ENCODE peak calls at places on chromosome 11, in five cellular contexts. A is prostate gland, R is suprapubic skin, O is transverse colon, L is GM12878. W is an unnamed sample.

GRCh38 chr11:37108436-37109204 is 510.6 kb upstream of the RAG2 start:
- DNase-seq in O (no peak), L (no peak), R (no peak), A (no peak), W (no peak)

GRCh38 chr11:77316733-77317342 is 15.4 kb upstream of the GDPD4 start:
- DNase-seq in L (no peak), O (no peak), R (no peak), A (no peak), W (no peak)

GRCh38 chr11:118010738-118011461 is 24.7 kb downstream of the IL10RA start:
- DNase-seq in L (peak; percentile 86), R (peak; percentile 80), A (no peak), O (peak; percentile 82), W (no peak)

GRCh38 chr11:100068116-100068515 is 619.0 kb upstream of the ARHGAP42 start:
- DNase-seq in R (no peak), O (no peak), L (no peak), A (no peak), W (no peak)

GRCh38 chr11:119421941-119422504 is 949 bp downstream of the THY1 start:
- DNase-seq in A (no peak), R (no peak), O (no peak), L (no peak), W (no peak)

GRCh38 chr11:35464308-35464707 is 45.0 kb upstream of the SLC1A2 start:
- DNase-seq in O (no peak), R (no peak), A (no peak), L (no peak), W (no peak)

GRCh38 chr11:47225552-47226137 is 10.9 kb downstream of the DDB2 start:
- DNase-seq in L (peak; percentile 48), O (no peak), R (no peak), A (no peak), W (no peak)

GRCh38 chr11:131476266-131476665 is 105.9 kb downstream of the NTM start:
- DNase-seq in A (no peak), L (no peak), R (no peak), O (no peak), W (no peak)

GRCh38 chr11:47946682-47947575 is 33.4 kb upstream of the PTPRJ start:
- DNase-seq in R (peak; percentile 86), O (peak; percentile 73), A (peak; percentile 78), L (no peak), W (peak; percentile 88)

GRCh38 chr11:67571443-67571842 is 12.2 kb upstream of the GSTP1 start:
- DNase-seq in A (no peak), O (no peak), L (no peak), R (no peak), W (no peak)

GRCh38 chr11:14645247-14645912 is 1.8 kb downstream of the PDE3B start:
- DNase-seq in R (no peak), A (no peak), O (no peak), L (no peak), W (peak; percentile 28)

GRCh38 chr11:6472934-6473333 is 807 bp downstream of the TRIM3 start:
- DNase-seq in R (no peak), O (no peak), A (no peak), L (no peak), W (no peak)

GRCh38 chr11:69073445-69073844 is 24.7 kb downstream of the TPCN2 start:
- DNase-seq in L (no peak), A (no peak), R (no peak), O (no peak), W (no peak)
- H3K36me3 ChIP-seq in L (peaks cover 2% of the 10 kb centered on the region), A (peaks cover under 1% of the 10 kb centered on the region), R (peaks cover 46% of the 10 kb centered on the region), O (no peaks in the 10 kb centered on the region), W (peaks cover 6% of the 10 kb centered on the region)

GRCh38 chr11:65067446-65067845 is 9.1 kb upstream of the NAALADL1 start:
- DNase-seq in L (no peak), A (no peak), O (no peak), R (no peak), W (no peak)

GRCh38 chr11:65066315-65066714 is 8.0 kb upstream of the NAALADL1 start:
- DNase-seq in L (no peak), A (no peak), O (no peak), R (no peak), W (no peak)

GRCh38 chr11:65064847-65065240 is 6.5 kb upstream of the NAALADL1 start:
- DNase-seq in L (no peak), O (no peak), R (no peak), A (no peak), W (no peak)

GRCh38 chr11:65065898-65066297 is 7.5 kb upstream of the NAALADL1 start:
- DNase-seq in R (no peak), A (no peak), O (no peak), L (no peak), W (no peak)

GRCh38 chr11:65066805-65067291 is 8.5 kb upstream of the NAALADL1 start:
- DNase-seq in L (no peak), A (no peak), O (no peak), R (no peak), W (no peak)
- TF ChIP-seq POLR2AphosphoS5 in L (no peak), A (no peak), O (no peak), R (no peak), W (no peak)

GRCh38 chr11:16817321-16817720 is 78.9 kb downstream of the C11orf58 start:
- DNase-seq in L (no peak), A (no peak), R (no peak), O (no peak), W (no peak)

GRCh38 chr11:16818284-16818683 is 79.8 kb downstream of the C11orf58 start:
- DNase-seq in L (no peak), R (no peak), O (no peak), A (no peak), W (peak; percentile 7)

GRCh38 chr11:16815047-16815767 is 76.8 kb downstream of the C11orf58 start:
- DNase-seq in R (peak; percentile 82), A (peak; percentile 68), L (no peak), O (peak; percentile 57), W (no peak)

GRCh38 chr11:16814410-16815046 is 76.1 kb downstream of the C11orf58 start:
- DNase-seq in A (no peak), O (no peak), L (no peak), R (no peak), W (no peak)

DNA sequence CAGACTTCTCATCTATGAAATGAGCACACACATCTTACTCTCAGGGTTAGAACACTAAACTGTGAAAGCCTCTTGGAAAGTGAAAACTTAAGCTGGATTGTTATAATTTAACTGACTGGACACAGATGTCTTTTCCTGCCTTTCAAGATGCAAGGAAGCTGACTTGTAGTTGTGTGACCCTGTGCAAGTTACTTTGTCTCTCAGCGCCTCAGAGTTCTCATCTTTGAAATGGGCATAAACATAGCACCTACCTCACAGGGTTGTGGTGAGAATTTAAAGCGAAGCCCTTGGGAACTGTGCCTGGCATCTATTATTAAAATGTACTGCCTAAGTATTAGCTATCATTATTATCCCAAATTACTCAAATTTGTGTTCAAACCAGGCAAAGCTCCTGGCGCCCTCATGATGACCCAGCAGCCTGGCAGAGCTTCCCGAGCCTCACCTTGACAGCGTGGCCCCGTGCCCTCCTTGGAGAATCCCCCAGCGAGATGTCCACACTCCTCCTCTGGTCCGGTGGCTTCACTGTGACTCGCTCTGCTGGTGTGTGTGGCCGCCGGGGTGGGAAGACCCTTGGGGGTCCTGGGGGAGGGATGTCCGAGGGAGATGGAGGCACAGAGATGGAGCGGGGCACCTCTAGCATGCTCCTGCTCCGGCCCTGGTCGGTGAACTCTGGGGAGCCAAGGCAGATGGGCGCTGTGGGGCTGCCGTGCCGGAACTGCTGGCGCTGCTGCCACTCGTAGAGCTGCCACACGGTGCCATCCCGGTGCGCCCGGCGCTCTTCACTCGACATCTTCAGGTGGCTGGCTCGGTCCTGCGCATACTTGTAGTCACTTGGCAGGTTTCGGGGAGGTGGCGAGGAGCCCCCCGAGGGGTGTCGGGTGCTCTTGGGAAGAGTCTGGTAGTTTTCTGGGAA is 78.2 kb downstream of the C11orf58 start:
- DNase-seq in O (no peak), A (no peak), R (no peak), L (no peak), W (no peak)
- TF ChIP-seq POLR2A in O (no peak), A (no peak), R (no peak), L (no peak), W (no peak)

GRCh38 chr11:112042161-112042960 is 17.2 kb downstream of the DLAT start:
- DNase-seq in L (no peak), O (no peak), R (no peak), A (no peak), W (peak; percentile 67)
- H3K36me3 ChIP-seq in L (peaks cover 18% of the 10 kb centered on the region), O (peaks cover 54% of the 10 kb centered on the region), R (peaks cover 74% of the 10 kb centered on the region), A (no peaks in the 10 kb centered on the region), W (peaks cover 7% of the 10 kb centered on the region)

GRCh38 chr11:59173080-59173963 is 1.4 kb downstream of the DTX4 start:
- DNase-seq in L (no peak), O (peak; percentile 41), R (peak; percentile 81), A (no peak), W (no peak)

GRCh38 chr11:59172345-59173079 is 580 bp downstream of the DTX4 start:
- DNase-seq in O (peak; percentile 52), A (no peak), L (peak; percentile 60), R (no peak), W (no peak)

GRCh38 chr11:59175104-59175503 is 3.2 kb downstream of the DTX4 start:
- DNase-seq in A (no peak), O (no peak), R (no peak), L (no peak), W (no peak)

GRCh38 chr11:59174664-59175033 is 2.7 kb downstream of the DTX4 start:
- DNase-seq in R (no peak), L (no peak), A (no peak), O (peak; percentile 70), W (no peak)

DNA sequence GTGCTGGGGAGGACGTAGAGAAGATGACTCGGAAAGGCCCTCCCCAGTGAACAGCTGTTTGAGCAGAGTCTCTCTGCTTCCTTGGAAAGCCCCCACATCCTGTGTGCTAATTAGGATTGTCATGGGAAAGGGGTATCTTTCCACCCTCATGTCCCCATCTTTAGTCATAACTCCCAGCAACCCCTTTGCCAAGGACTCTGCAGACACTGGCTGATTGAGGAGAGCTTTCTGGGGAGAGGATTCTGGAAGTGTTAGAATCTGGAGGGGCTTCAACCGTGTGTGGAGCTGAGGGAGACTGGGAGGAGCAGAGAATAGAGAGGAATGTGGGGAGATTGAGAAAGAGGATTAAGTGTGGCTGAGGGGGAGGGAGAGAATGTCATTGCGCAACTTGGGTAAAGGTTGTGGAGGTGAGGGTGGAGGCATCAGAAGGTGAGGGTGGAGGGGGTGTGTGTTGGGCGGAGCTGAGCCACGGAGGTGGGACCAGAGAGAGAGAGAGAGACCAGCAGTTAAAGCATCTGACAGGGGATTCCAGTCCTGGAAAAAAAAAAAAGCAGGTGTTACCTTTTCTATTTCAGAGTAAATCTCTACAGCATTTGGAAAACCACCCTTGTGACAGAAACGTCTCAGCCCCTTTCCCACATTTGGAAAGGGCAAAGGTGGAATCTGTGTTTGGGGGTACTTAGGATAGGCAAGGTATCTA is 2.2 kb downstream of the DTX4 start:
- DNase-seq in R (no peak), L (no peak), A (peak; percentile 72), O (peak; percentile 88), W (no peak)
- TF ChIP-seq POLR2AphosphoS5 in R (no peak), L (peak; percentile 66), A (peak; percentile 62), O (peak; percentile 94), W (no peak)

W was measured in endothelial cell of umbilical vein.